ENCODE peak calls at places on chromosomes 2 and 18, in four cellular contexts. One of them, this sample, is unnamed.

GRCh38 chr2:156589381-156590079 is 153.4 kb downstream of the GPD2 start:
- DNase-seq in chondrocyte: no peak
- DNase-seq in endothelial cell: no peak
- DNase-seq in lung: no peak
- DNase-seq in this sample: no peak

GRCh38 chr18:58263055-58263732 is 219.2 kb downstream of the NEDD4L start:
- DNase-seq in lung: no peak
- DNase-seq in endothelial cell: no peak
- DNase-seq in chondrocyte: no peak
- DNase-seq in this sample: no peak

GRCh38 chr2:73998451-73998850 is 13.7 kb downstream of the TET3 start:
- DNase-seq in chondrocyte: no peak
- DNase-seq in lung: no peak
- DNase-seq in endothelial cell: no peak
- DNase-seq in this sample: no peak

GRCh38 chr2:236960516-236960915 is 125.2 kb upstream of the COPS8 start:
- DNase-seq in endothelial cell: no peak
- DNase-seq in lung: no peak
- DNase-seq in chondrocyte: no peak
- DNase-seq in this sample: no peak

GRCh38 chr2:61210332-61210981 is 48.5 kb downstream of the C2orf74 start:
- DNase-seq in lung: no peak
- DNase-seq in endothelial cell: no peak
- DNase-seq in chondrocyte: no peak
- DNase-seq in this sample: no peak

GRCh38 chr18:72871091-72871490 is 3.3 kb upstream of the NETO1 start:
- DNase-seq in endothelial cell: no peak
- DNase-seq in lung: no peak
- DNase-seq in chondrocyte: no peak
- DNase-seq in this sample: no peak

GRCh38 chr2:191679818-191680600 is 2.1 kb downstream of the NABP1 start:
- DNase-seq in chondrocyte: no peak
- DNase-seq in lung: no peak
- DNase-seq in endothelial cell: no peak
- DNase-seq in this sample: no peak

GRCh38 chr2:75607988-75608683 is 38.4 kb upstream of the MRPL19 start:
- DNase-seq in endothelial cell: no peak
- DNase-seq in chondrocyte: no peak
- DNase-seq in lung: no peak
- DNase-seq in this sample: no peak

GRCh38 chr2:203498161-203498560 is 36.9 kb downstream of the RAPH1 start:
- DNase-seq in lung: no peak
- DNase-seq in endothelial cell: no peak
- DNase-seq in chondrocyte: no peak
- DNase-seq in this sample: no peak

GRCh38 chr2:57407742-57408343 is 638.8 kb upstream of the VRK2 start:
- DNase-seq in chondrocyte: no peak
- DNase-seq in endothelial cell: no peak
- DNase-seq in lung: no peak
- DNase-seq in this sample: no peak

GRCh38 chr2:66995636-66996035 is 401.5 kb upstream of the ETAA1 start:
- DNase-seq in lung: no peak
- DNase-seq in endothelial cell: no peak
- DNase-seq in chondrocyte: no peak
- DNase-seq in this sample: no peak

GRCh38 chr2:19474128-19474527 is 115.7 kb upstream of the OSR1 start:
- DNase-seq in lung: no peak
- DNase-seq in chondrocyte: no peak
- DNase-seq in endothelial cell: no peak
- DNase-seq in this sample: no peak

GRCh38 chr2:134774786-134775641 is 56.2 kb upstream of the TMEM163 start:
- DNase-seq in chondrocyte: no peak
- DNase-seq in endothelial cell: no peak
- DNase-seq in lung: no peak
- DNase-seq in this sample: no peak

GRCh38 chr2:113757059-113757657 is 716 bp upstream of the SLC35F5 start:
- DNase-seq in lung: no peak
- DNase-seq in chondrocyte: no peak
- DNase-seq in endothelial cell: peak
- DNase-seq in this sample: no peak

GRCh38 chr2:224520064-224520463 is 65.1 kb downstream of the CUL3 start:
- DNase-seq in chondrocyte: no peak
- DNase-seq in endothelial cell: no peak
- DNase-seq in lung: no peak
- DNase-seq in this sample: no peak

GRCh38 chr2:132676999-132677398 is 7.0 kb upstream of the LYPD1 start:
- DNase-seq in endothelial cell: no peak
- DNase-seq in chondrocyte: no peak
- DNase-seq in lung: no peak
- DNase-seq in this sample: no peak
- TF ChIP-seq CTCF in endothelial cell: no peak
- TF ChIP-seq CTCF in chondrocyte: peak
- TF ChIP-seq CTCF in lung: no peak
- TF ChIP-seq CTCF in this sample: no peak

GRCh38 chr18:76679259-76679658 is 143.1 kb upstream of the ZNF236 start:
- DNase-seq in lung: no peak
- DNase-seq in endothelial cell: no peak
- DNase-seq in chondrocyte: no peak
- DNase-seq in this sample: no peak
- TF ChIP-seq CTCF in lung: no peak
- TF ChIP-seq CTCF in endothelial cell: no peak
- TF ChIP-seq CTCF in chondrocyte: peak
- TF ChIP-seq CTCF in this sample: no peak

DNA sequence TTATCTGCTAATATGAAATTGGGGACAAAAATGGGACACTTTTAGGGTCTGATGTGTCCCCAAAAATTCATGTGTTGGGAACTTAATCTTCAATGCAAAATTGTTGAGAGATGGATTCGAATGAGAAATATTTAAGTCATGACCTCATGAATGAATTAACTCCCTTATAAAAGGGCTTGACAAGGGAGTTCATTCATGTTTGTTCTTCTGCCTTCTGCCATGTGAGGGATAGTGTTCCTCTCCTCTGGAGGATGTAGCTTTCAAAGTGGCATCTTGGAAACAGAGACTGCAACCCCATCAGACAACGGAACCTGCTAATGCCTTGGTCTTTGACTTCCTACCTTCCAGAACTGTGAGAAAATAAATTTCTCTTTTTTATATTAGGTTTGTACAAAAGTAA is 89.2 kb upstream of the LINC00305 start:
- DNase-seq in endothelial cell: no peak
- DNase-seq in lung: no peak
- DNase-seq in chondrocyte: no peak
- DNase-seq in this sample: no peak
- TF ChIP-seq CTCF in endothelial cell: no peak
- TF ChIP-seq CTCF in lung: no peak
- TF ChIP-seq CTCF in chondrocyte: no peak
- TF ChIP-seq CTCF in this sample: no peak

GRCh38 chr18:69840445-69840844 is 107.2 kb downstream of the CD226 start:
- DNase-seq in endothelial cell: no peak
- DNase-seq in chondrocyte: no peak
- DNase-seq in lung: no peak
- DNase-seq in this sample: no peak

GRCh38 chr18:69839989-69840388 is 107.7 kb downstream of the CD226 start:
- DNase-seq in chondrocyte: no peak
- DNase-seq in endothelial cell: no peak
- DNase-seq in lung: no peak
- DNase-seq in this sample: no peak

GRCh38 chr18:69839497-69839896 is 108.2 kb downstream of the CD226 start:
- DNase-seq in chondrocyte: peak
- DNase-seq in lung: no peak
- DNase-seq in endothelial cell: no peak
- DNase-seq in this sample: no peak

GRCh38 chr18:69838003-69838402 is 109.7 kb downstream of the CD226 start:
- DNase-seq in chondrocyte: no peak
- DNase-seq in lung: no peak
- DNase-seq in endothelial cell: no peak
- DNase-seq in this sample: no peak

GRCh38 chr18:69838620-69839411 is 108.9 kb downstream of the CD226 start:
- DNase-seq in endothelial cell: no peak
- DNase-seq in lung: no peak
- DNase-seq in chondrocyte: no peak
- DNase-seq in this sample: no peak
- TF ChIP-seq CTCF in endothelial cell: no peak
- TF ChIP-seq CTCF in lung: no peak
- TF ChIP-seq CTCF in chondrocyte: no peak
- TF ChIP-seq CTCF in this sample: no peak

GRCh38 chr2:169446452-169446851 is 32.8 kb upstream of the BBS5 start:
- DNase-seq in endothelial cell: no peak
- DNase-seq in lung: no peak
- DNase-seq in chondrocyte: no peak
- DNase-seq in this sample: no peak

GRCh38 chr2:169448865-169449264 is 30.4 kb upstream of the BBS5 start:
- DNase-seq in endothelial cell: no peak
- DNase-seq in lung: no peak
- DNase-seq in chondrocyte: no peak
- DNase-seq in this sample: no peak

DNA sequence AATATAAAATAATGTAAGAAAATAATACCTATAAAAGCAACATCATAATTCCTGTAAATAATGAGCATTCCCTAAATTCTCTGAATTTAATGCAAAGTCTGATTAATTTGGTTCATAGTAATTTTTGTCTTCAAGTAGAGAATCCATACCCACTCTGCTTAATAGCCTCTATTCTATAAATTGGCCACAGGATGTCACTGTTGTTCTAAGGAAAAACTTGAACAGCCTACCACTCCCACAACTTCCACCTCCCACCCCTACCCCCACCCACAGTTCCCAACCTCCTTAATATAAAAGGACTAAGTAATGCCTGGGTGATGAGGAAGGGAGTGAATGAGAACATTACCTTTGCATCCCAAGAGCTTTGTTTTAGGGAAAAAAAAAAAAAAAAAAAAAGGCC is 27.2 kb upstream of the BBS5 start:
- DNase-seq in endothelial cell: peak
- DNase-seq in lung: no peak
- DNase-seq in chondrocyte: no peak
- DNase-seq in this sample: no peak
- TF ChIP-seq CTCF in endothelial cell: peak
- TF ChIP-seq CTCF in lung: no peak
- TF ChIP-seq CTCF in chondrocyte: peak
- TF ChIP-seq CTCF in this sample: no peak

GRCh38 chr2:216112926-216113325 is 3.8 kb downstream of the XRCC5 start:
- DNase-seq in chondrocyte: no peak
- DNase-seq in endothelial cell: no peak
- DNase-seq in lung: no peak
- DNase-seq in this sample: no peak
- TF ChIP-seq CTCF in chondrocyte: no peak
- TF ChIP-seq CTCF in endothelial cell: no peak
- TF ChIP-seq CTCF in lung: no peak
- TF ChIP-seq CTCF in this sample: no peak

DNA sequence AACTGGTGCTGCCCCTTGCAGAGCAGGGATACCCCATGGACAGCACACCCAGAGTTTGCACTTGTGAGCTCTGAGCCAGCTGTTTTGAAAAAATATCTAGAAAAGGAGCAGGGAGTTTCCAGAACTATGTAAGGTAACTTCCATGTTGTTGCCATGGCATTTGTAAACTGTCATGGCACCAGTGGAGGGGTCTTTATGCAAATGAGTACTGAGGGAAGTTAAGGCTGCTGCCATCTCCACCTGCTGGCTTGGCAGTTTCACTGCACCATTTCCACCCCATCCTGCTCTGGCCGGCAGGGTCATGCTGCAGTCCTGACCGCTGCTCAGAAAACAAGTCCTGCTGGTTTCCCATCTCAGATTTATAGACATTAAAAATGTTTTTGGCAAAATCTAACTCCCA is 52.3 kb upstream of the SNTG2 start:
- DNase-seq in lung: peak
- DNase-seq in endothelial cell: no peak
- DNase-seq in chondrocyte: no peak
- DNase-seq in this sample: no peak
- TF ChIP-seq CTCF in lung: no peak
- TF ChIP-seq CTCF in endothelial cell: peak
- TF ChIP-seq CTCF in chondrocyte: peak
- TF ChIP-seq CTCF in this sample: no peak

GRCh38 chr2:54107903-54108615 is 7.4 kb upstream of the ACYP2 start:
- DNase-seq in endothelial cell: no peak
- DNase-seq in chondrocyte: no peak
- DNase-seq in lung: no peak
- DNase-seq in this sample: no peak
- TF ChIP-seq CTCF in endothelial cell: no peak
- TF ChIP-seq CTCF in chondrocyte: no peak
- TF ChIP-seq CTCF in lung: no peak
- TF ChIP-seq CTCF in this sample: no peak

GRCh38 chr2:1889099-1889650 is 144.9 kb upstream of the PXDN start:
- DNase-seq in endothelial cell: no peak
- DNase-seq in chondrocyte: no peak
- DNase-seq in lung: no peak
- DNase-seq in this sample: no peak

GRCh38 chr2:1887106-1887505 is 142.8 kb upstream of the PXDN start:
- DNase-seq in lung: no peak
- DNase-seq in chondrocyte: no peak
- DNase-seq in endothelial cell: no peak
- DNase-seq in this sample: no peak

GRCh38 chr2:1884933-1885580 is 140.7 kb upstream of the PXDN start:
- DNase-seq in chondrocyte: no peak
- DNase-seq in lung: no peak
- DNase-seq in endothelial cell: no peak
- DNase-seq in this sample: no peak

GRCh38 chr2:1886405-1886992 is 142.2 kb upstream of the PXDN start:
- DNase-seq in lung: peak
- DNase-seq in endothelial cell: peak
- DNase-seq in chondrocyte: no peak
- DNase-seq in this sample: no peak

DNA sequence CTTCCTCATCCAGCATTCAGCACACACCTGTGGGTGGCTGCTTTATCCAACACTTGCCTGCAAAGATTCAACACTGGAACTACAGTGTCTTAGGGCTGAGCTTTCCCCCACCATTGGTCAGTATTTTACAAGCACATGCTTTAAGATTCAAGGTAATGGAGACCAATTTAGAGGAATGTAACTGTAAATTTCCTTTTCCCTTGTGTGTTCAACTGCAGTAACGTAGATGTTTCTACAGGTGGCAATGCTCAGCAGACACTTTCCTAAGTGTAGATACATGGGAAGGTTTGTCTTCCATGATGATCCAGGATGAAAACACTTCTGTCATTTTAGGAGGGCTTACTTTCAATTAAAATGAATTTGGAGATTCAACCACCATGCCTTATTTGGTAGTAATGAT is 143.6 kb upstream of the PXDN start:
- DNase-seq in lung: no peak
- DNase-seq in chondrocyte: no peak
- DNase-seq in endothelial cell: no peak
- DNase-seq in this sample: no peak
- TF ChIP-seq CTCF in lung: no peak
- TF ChIP-seq CTCF in chondrocyte: peak
- TF ChIP-seq CTCF in endothelial cell: peak
- TF ChIP-seq CTCF in this sample: no peak